ENCODE peak calls at places on chromosome 16, in five cellular contexts. M is heart right ventricle, F is cardiac muscle cell, L is prostate gland, I is esophagus muscularis mucosa. V is an unnamed sample.
A peak's percentile ranks its signal among the peaks of the same experiment; 100 is the strongest.

GRCh38 chr16:27576729-27577128 is 26.8 kb downstream of the KATNIP start:
- DNase-seq in L (no peak), M (no peak), I (no peak), F (no peak), V (no peak)

GRCh38 chr16:9092963-9093477 is 1.6 kb downstream of the HAPSTR1 start:
- DNase-seq in F (peak; percentile 63), I (no peak), M (peak; percentile 30), L (peak; percentile 14), V (peak; percentile 15)

GRCh38 chr16:9297437-9298113 is 206.1 kb downstream of the HAPSTR1 start:
- DNase-seq in F (peak; percentile 59), L (peak; percentile 10), M (peak; percentile 29), I (no peak), V (no peak)

GRCh38 chr16:2056681-2057407 is 9.1 kb downstream of the TSC2 start:
- DNase-seq in F (no peak), L (no peak), M (no peak), I (no peak), V (no peak)

GRCh38 chr16:67063008-67063407 is 34.1 kb downstream of the CBFB start:
- DNase-seq in L (no peak), I (no peak), F (no peak), M (no peak), V (no peak)

GRCh38 chr16:53518550-53519416 is 15.8 kb upstream of the AKTIP start:
- DNase-seq in F (no peak), M (no peak), L (no peak), I (no peak), V (peak; percentile 66)

GRCh38 chr16:54673353-54673752 is 257.3 kb upstream of the IRX5 start:
- DNase-seq in M (no peak), L (no peak), F (no peak), I (no peak), V (no peak)

GRCh38 chr16:649646-650045 is 481 bp downstream of the WDR90 start:
- DNase-seq in L (no peak), F (no peak), I (no peak), M (no peak), V (no peak)

GRCh38 chr16:48586083-48586482 is 23.9 kb downstream of the N4BP1 start:
- DNase-seq in I (no peak), L (no peak), M (no peak), F (no peak), V (no peak)

GRCh38 chr16:30551781-30552180 is 6.4 kb downstream of the ZNF764 start:
- DNase-seq in F (no peak), I (no peak), M (no peak), L (no peak), V (peak; percentile 47)

GRCh38 chr16:14462811-14463210 is 167.2 kb downstream of the PARN start:
- DNase-seq in I (no peak), L (no peak), F (no peak), M (no peak), V (no peak)

GRCh38 chr16:3534126-3534525 is 33.3 kb downstream of the CLUAP1 start:
- DNase-seq in F (no peak), I (no peak), L (no peak), M (no peak), V (no peak)

GRCh38 chr16:3532741-3533140 is 31.9 kb downstream of the CLUAP1 start:
- DNase-seq in M (no peak), I (no peak), F (no peak), L (no peak), V (no peak)

GRCh38 chr16:3536271-3536671 is 35.5 kb downstream of the CLUAP1 start:
- DNase-seq in F (no peak), L (no peak), I (no peak), M (no peak), V (no peak)

GRCh38 chr16:3538222-3538621 is 37.4 kb downstream of the CLUAP1 start:
- DNase-seq in F (no peak), L (no peak), I (no peak), M (no peak), V (no peak)

DNA sequence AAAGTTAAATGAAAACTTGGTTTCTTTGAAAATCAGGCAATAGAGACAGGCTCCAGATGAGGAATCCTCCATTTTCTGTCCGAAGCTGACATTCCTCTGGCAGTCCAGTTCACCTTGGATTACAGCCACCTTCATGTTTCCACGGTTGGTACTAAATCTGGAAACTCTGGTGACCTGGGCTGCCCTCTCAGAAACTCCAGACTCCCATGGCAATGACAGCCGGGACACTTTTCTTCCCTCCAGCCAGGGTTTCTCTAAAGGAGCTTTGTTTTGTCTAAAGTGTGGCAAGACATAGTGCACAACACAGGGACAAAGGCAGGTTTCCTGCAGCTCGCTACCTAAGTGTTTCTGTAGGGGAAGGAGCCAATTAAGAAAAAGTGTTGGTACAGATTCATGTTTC is 36.0 kb downstream of the CLUAP1 start:
- DNase-seq in F (no peak), I (no peak), L (no peak), M (no peak), V (no peak)
- H3K4me1 ChIP-seq in F (no peaks in the 10 kb centered on the region), I (peaks cover 23% of the 10 kb centered on the region), L (no peaks in the 10 kb centered on the region), M (no peaks in the 10 kb centered on the region), V (no peaks in the 10 kb centered on the region)

DNA sequence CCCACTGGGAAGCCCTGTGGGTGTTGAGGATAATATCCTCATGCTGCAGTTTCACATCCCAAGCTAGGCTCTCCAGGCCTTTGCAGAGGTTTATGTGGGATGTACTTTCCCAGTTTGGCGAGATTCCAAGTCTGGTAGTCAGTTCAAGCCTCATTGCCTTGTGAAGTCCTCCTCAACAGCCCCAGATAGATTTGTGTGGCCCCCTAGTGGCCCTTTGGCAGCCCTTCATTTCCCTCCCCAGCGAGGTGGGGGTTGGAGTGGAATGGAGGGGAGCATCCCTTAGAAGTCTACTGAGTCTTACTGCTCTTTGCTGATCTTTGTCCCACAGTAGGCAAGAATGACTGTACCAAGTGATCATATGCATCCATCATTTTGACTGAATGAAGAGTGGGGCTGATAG is 137.9 kb downstream of the CDH11 start:
- DNase-seq in L (no peak), M (peak; percentile 19), F (peak; percentile 87), I (no peak), V (no peak)
- TF ChIP-seq CTCF in L (no peak), M (peak; percentile 53), F (peak; percentile 76), I (peak; percentile 38), V (no peak)

DNA sequence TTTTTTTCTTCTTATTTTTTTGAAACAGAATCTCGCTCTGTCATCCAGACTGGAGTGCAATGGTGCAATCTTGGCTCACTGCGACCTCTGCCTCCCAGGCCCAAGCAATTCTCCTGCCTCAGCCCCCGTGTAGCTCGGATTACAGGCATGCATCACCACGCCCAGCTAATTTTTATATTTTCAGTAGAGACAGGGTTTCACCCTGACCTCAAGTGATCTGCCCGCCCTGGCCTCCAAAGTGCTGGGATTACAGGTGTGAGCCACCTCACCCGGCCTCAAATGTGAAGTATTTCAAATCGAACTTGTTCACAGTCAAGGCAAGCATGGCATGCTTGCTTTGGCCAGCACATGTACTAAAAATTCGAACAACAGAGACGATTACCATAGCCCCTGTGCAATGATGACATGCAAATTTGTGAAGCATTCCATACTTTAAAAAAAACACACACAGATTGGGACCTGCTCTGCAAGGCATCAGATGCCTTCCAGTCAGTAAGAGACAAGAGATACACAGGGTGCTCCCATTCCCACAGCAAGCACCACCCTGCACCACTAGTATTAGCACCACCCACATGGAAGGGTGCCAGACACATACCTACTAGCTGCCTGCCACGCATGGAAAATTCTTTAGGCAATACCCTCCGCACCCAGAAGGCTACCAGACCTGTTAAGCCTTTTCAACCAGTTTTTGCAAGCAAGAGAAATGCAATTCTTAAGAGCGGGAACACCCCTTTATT is 47.2 kb downstream of the ANKRD11 start:
- DNase-seq in M (no peak), I (no peak), L (peak; percentile 77), F (peak; percentile 75), V (no peak)
- H3K4me1 ChIP-seq in M (peaks cover 99% of the 10 kb centered on the region), I (peaks cover 99% of the 10 kb centered on the region), L (peaks cover 32% of the 10 kb centered on the region), F (peaks cover 53% of the 10 kb centered on the region), V (peaks cover 92% of the 10 kb centered on the region)

GRCh38 chr16:15873737-15874136 is 14.7 kb downstream of the CEP20 start:
- DNase-seq in L (no peak), F (no peak), M (no peak), I (no peak), V (no peak)

GRCh38 chr16:15876503-15876902 is 11.9 kb downstream of the CEP20 start:
- DNase-seq in I (no peak), M (no peak), L (no peak), F (no peak), V (no peak)

GRCh38 chr16:15880434-15880833 is 8.0 kb downstream of the CEP20 start:
- DNase-seq in I (no peak), F (no peak), M (no peak), L (no peak), V (no peak)

GRCh38 chr16:15879255-15879804 is 9.1 kb downstream of the CEP20 start:
- DNase-seq in L (no peak), I (no peak), F (no peak), M (no peak), V (no peak)

DNA sequence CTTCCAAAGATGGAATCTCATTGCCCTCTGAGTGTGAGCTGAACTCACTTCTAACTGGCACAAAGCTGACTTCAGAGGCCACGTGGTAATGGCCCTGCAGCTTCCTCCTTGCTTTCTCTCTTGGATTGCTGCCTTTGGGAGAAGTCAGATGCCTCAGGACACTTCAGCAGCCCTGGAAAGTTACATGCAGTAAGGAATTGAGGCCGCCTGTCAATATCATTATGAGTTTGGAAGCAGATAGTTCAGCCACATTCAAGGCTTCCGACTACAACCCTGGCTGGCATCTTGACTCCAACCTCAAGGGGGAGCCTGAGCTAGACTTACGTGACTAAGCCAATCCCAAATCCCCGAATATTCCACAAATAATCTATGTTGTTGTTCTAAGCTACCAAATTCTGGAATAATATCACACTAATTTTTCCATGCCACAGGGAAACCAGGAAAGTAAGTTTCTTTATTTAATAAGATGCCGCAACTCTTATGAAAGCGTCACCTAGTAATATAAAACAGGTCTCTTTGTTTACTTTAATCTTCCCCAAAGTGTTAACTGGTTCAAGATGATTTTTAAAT is 13.6 kb downstream of the CEP20 start:
- DNase-seq in L (peak; percentile 37), I (no peak), M (peak; percentile 20), F (peak; percentile 68), V (no peak)
- TF ChIP-seq CTCF in L (peak; percentile 36), I (peak; percentile 63), M (peak; percentile 71), F (peak; percentile 91), V (peak; percentile 32)

GRCh38 chr16:85524630-85525463 is 88.3 kb upstream of the GSE1 start:
- DNase-seq in L (no peak), I (no peak), M (peak; percentile 58), F (no peak), V (no peak)

GRCh38 chr16:85524365-85524629 is 88.8 kb upstream of the GSE1 start:
- DNase-seq in I (no peak), M (no peak), L (no peak), F (no peak), V (no peak)

GRCh38 chr16:85526132-85526731 is 86.9 kb upstream of the GSE1 start:
- DNase-seq in F (no peak), M (no peak), L (no peak), I (no peak), V (no peak)

GRCh38 chr16:85527042-85527766 is 85.9 kb upstream of the GSE1 start:
- DNase-seq in F (no peak), I (no peak), L (no peak), M (no peak), V (no peak)

DNA sequence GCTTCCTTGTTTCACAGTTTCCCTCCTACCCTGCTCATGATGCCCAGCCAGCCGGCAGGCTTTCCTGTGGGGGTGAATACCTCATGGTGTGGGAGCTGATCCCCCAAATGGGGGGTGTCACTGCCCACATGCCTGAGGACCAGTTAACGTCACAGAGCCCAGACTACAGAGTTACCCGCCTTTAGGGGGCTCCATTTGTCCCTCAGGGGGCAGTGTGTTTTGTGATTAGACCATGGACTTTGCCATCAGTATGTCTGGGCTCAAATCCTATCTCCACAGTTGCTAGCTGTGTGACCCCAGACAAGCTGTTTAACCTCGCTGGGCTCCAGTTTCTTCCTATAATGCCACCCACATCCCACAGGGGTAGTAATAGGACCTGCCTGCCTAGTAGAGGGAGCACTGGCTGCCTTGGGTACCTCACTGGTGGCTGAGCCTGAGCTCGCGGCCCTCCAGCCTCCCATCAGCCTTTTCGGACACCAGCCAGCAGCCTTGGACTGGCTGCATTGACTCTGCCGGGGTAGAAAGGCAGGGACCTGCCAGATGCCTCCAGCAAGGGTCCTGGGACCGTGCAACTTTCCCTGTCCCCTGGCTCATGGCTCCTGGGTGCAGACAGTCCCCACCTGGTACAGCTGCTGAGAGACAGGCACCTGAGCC is 87.5 kb upstream of the GSE1 start:
- DNase-seq in I (no peak), M (no peak), L (no peak), F (no peak), V (no peak)
- H3K4me1 ChIP-seq in I (peaks cover 28% of the 10 kb centered on the region), M (peaks cover 47% of the 10 kb centered on the region), L (peaks cover 26% of the 10 kb centered on the region), F (peaks cover 54% of the 10 kb centered on the region), V (no peaks in the 10 kb centered on the region)

V was measured in CD8-positive, alpha-beta T cell.